ENCODE peak calls at places on chromosomes 3 and 15, in six cellular contexts. One of them, this sample, is unnamed.

GRCh38 chr15:45550436-45550835 is 27.9 kb upstream of the SLC30A4 start:
- DNase-seq in astrocyte of the cerebellum: no peak
- DNase-seq in endodermal cell: no peak
- DNase-seq in thoracic aorta: no peak
- DNase-seq in mammary epithelial cell: peak
- DNase-seq in breast epithelium: no peak
- DNase-seq in this sample: no peak

GRCh38 chr3:72591522-72592421 is 256.5 kb downstream of the SHQ1 start:
- DNase-seq in astrocyte of the cerebellum: peak
- DNase-seq in endodermal cell: peak
- DNase-seq in thoracic aorta: peak
- DNase-seq in mammary epithelial cell: peak
- DNase-seq in breast epithelium: peak
- DNase-seq in this sample: peak

GRCh38 chr3:139738697-139739096 is 60.9 kb upstream of the NMNAT3 start:
- DNase-seq in astrocyte of the cerebellum: no peak
- DNase-seq in endodermal cell: no peak
- DNase-seq in thoracic aorta: no peak
- DNase-seq in mammary epithelial cell: no peak
- DNase-seq in breast epithelium: no peak
- DNase-seq in this sample: no peak

GRCh38 chr3:100366424-100366823 is 31.9 kb downstream of the NIT2 start:
- DNase-seq in astrocyte of the cerebellum: no peak
- DNase-seq in endodermal cell: no peak
- DNase-seq in thoracic aorta: no peak
- DNase-seq in mammary epithelial cell: no peak
- DNase-seq in breast epithelium: no peak
- DNase-seq in this sample: no peak

GRCh38 chr15:51332211-51333147 is 5.9 kb downstream of the CYP19A1 start:
- DNase-seq in astrocyte of the cerebellum: no peak
- DNase-seq in endodermal cell: no peak
- DNase-seq in thoracic aorta: no peak
- DNase-seq in mammary epithelial cell: peak
- DNase-seq in breast epithelium: no peak
- DNase-seq in this sample: no peak

GRCh38 chr15:50450678-50451077 is 26.5 kb downstream of the USP8 start:
- DNase-seq in astrocyte of the cerebellum: no peak
- DNase-seq in endodermal cell: no peak
- DNase-seq in thoracic aorta: no peak
- DNase-seq in mammary epithelial cell: no peak
- DNase-seq in breast epithelium: no peak
- DNase-seq in this sample: no peak

GRCh38 chr3:195246608-195247007 is 24.4 kb downstream of the XXYLT1 start:
- DNase-seq in astrocyte of the cerebellum: no peak
- DNase-seq in endodermal cell: peak
- DNase-seq in thoracic aorta: no peak
- DNase-seq in mammary epithelial cell: no peak
- DNase-seq in breast epithelium: no peak
- DNase-seq in this sample: no peak

GRCh38 chr15:101093959-101094358 is 157.9 kb downstream of the CHSY1 start:
- DNase-seq in astrocyte of the cerebellum: no peak
- DNase-seq in endodermal cell: no peak
- DNase-seq in thoracic aorta: no peak
- DNase-seq in mammary epithelial cell: no peak
- DNase-seq in breast epithelium: no peak
- DNase-seq in this sample: no peak

GRCh38 chr15:38398134-38398533 is 55.8 kb upstream of the FAM98B start:
- DNase-seq in astrocyte of the cerebellum: peak
- DNase-seq in endodermal cell: no peak
- DNase-seq in thoracic aorta: peak
- DNase-seq in mammary epithelial cell: peak
- DNase-seq in breast epithelium: no peak
- DNase-seq in this sample: peak

GRCh38 chr15:63157891-63158431 is 684 bp upstream of the RPS27L start:
- DNase-seq in astrocyte of the cerebellum: peak
- DNase-seq in endodermal cell: peak
- DNase-seq in thoracic aorta: peak
- DNase-seq in mammary epithelial cell: peak
- DNase-seq in breast epithelium: peak
- DNase-seq in this sample: peak

GRCh38 chr3:108477511-108478147 is 32.8 kb downstream of the MYH15 start:
- DNase-seq in astrocyte of the cerebellum: peak
- DNase-seq in endodermal cell: peak
- DNase-seq in thoracic aorta: no peak
- DNase-seq in mammary epithelial cell: peak
- DNase-seq in breast epithelium: no peak
- DNase-seq in this sample: no peak

GRCh38 chr15:94297543-94297942 is 66.2 kb downstream of the MCTP2 start:
- DNase-seq in astrocyte of the cerebellum: no peak
- DNase-seq in endodermal cell: no peak
- DNase-seq in thoracic aorta: no peak
- DNase-seq in mammary epithelial cell: no peak
- DNase-seq in breast epithelium: no peak
- DNase-seq in this sample: no peak
- TF ChIP-seq CTCF in astrocyte of the cerebellum: no peak
- TF ChIP-seq CTCF in endodermal cell: no peak
- TF ChIP-seq CTCF in thoracic aorta: no peak
- TF ChIP-seq CTCF in mammary epithelial cell: no peak
- TF ChIP-seq CTCF in breast epithelium: no peak
- TF ChIP-seq CTCF in this sample: no peak

GRCh38 chr3:11269007-11269406 is 3.2 kb upstream of the ATG7 start:
- DNase-seq in astrocyte of the cerebellum: no peak
- DNase-seq in endodermal cell: no peak
- DNase-seq in thoracic aorta: no peak
- DNase-seq in mammary epithelial cell: no peak
- DNase-seq in breast epithelium: no peak
- DNase-seq in this sample: no peak

GRCh38 chr3:11273945-11274344 is 1.7 kb downstream of the ATG7 start:
- DNase-seq in astrocyte of the cerebellum: no peak
- DNase-seq in endodermal cell: no peak
- DNase-seq in thoracic aorta: no peak
- DNase-seq in mammary epithelial cell: no peak
- DNase-seq in breast epithelium: no peak
- DNase-seq in this sample: no peak

GRCh38 chr3:11272913-11273574 is 847 bp downstream of the ATG7 start:
- DNase-seq in astrocyte of the cerebellum: no peak
- DNase-seq in endodermal cell: no peak
- DNase-seq in thoracic aorta: no peak
- DNase-seq in mammary epithelial cell: no peak
- DNase-seq in breast epithelium: no peak
- DNase-seq in this sample: no peak

GRCh38 chr3:11274743-11275142 is 2.5 kb downstream of the ATG7 start:
- DNase-seq in astrocyte of the cerebellum: no peak
- DNase-seq in endodermal cell: no peak
- DNase-seq in thoracic aorta: no peak
- DNase-seq in mammary epithelial cell: no peak
- DNase-seq in breast epithelium: no peak
- DNase-seq in this sample: no peak

GRCh38 chr3:11271986-11272904 is at the start of gene ATG7:
- DNase-seq in astrocyte of the cerebellum: peak
- DNase-seq in endodermal cell: peak
- DNase-seq in thoracic aorta: peak
- DNase-seq in mammary epithelial cell: peak
- DNase-seq in breast epithelium: peak
- DNase-seq in this sample: peak
- TF ChIP-seq CTCF in astrocyte of the cerebellum: peak
- TF ChIP-seq CTCF in endodermal cell: no peak
- TF ChIP-seq CTCF in thoracic aorta: no peak
- TF ChIP-seq CTCF in mammary epithelial cell: no peak
- TF ChIP-seq CTCF in breast epithelium: no peak
- TF ChIP-seq CTCF in this sample: no peak

DNA sequence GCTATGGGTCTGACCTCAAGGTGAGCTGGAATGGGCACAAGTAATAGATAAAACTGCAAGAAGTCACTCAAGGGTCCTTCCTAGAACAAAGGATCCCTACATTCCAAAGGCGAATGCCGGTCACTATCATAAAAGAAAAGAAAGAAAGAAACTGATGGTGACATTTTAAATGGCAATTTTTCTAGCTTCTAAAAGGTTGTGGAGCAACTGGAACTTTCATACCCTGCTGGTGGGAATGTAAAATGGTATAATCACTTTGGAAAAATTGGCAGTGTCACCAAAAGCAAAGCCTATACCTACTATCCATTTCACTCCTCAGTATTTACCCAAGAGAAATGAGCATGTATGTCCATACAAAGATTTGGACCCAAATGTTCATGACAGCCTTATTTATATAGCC is 4.2 kb downstream of the CCRL2 start:
- DNase-seq in astrocyte of the cerebellum: no peak
- DNase-seq in endodermal cell: no peak
- DNase-seq in thoracic aorta: no peak
- DNase-seq in mammary epithelial cell: no peak
- DNase-seq in breast epithelium: no peak
- DNase-seq in this sample: no peak
- TF ChIP-seq CTCF in astrocyte of the cerebellum: no peak
- TF ChIP-seq CTCF in endodermal cell: peak
- TF ChIP-seq CTCF in thoracic aorta: no peak
- TF ChIP-seq CTCF in mammary epithelial cell: no peak
- TF ChIP-seq CTCF in breast epithelium: no peak
- TF ChIP-seq CTCF in this sample: no peak

GRCh38 chr3:38964646-38965045 is 87.1 kb downstream of the SCN11A start:
- DNase-seq in astrocyte of the cerebellum: no peak
- DNase-seq in endodermal cell: no peak
- DNase-seq in thoracic aorta: no peak
- DNase-seq in mammary epithelial cell: no peak
- DNase-seq in breast epithelium: no peak
- DNase-seq in this sample: no peak

GRCh38 chr3:38960042-38960622 is 91.6 kb downstream of the SCN11A start:
- DNase-seq in astrocyte of the cerebellum: no peak
- DNase-seq in endodermal cell: no peak
- DNase-seq in thoracic aorta: no peak
- DNase-seq in mammary epithelial cell: no peak
- DNase-seq in breast epithelium: no peak
- DNase-seq in this sample: no peak

GRCh38 chr3:38957296-38957695 is 94.4 kb downstream of the SCN11A start:
- DNase-seq in astrocyte of the cerebellum: no peak
- DNase-seq in endodermal cell: no peak
- DNase-seq in thoracic aorta: no peak
- DNase-seq in mammary epithelial cell: peak
- DNase-seq in breast epithelium: no peak
- DNase-seq in this sample: no peak

DNA sequence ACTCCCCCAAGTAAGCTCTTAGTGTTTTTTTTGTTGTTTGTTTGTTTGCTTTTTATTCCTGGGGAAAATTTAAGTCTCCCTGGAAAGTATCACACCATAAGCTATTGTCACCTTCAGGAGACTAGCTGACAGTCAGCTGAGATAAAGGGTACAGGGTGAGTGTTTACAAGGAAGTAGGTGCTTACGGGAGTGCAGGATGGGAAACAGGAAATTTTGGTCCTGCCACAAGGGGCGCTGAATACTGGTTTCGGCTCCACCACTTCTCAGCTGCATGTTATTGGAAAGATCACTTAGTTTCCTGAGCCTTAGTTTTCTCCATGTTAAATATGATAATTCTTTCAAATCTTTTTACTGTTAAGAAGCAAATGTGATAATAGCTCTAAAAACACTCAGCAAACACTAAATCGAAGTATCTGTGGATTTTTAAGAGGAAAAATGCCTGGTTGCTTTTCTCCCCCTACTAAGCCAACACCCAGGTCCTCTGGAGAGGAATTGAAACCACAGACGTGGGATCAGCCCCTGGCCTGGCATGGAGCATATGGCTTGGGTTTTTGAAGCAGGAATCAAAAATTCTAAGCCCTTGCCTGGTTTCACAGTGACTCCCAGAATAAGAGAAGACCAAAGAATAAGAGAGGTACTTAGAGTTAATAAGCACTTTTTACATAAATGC is 90.7 kb downstream of the SCN11A start:
- DNase-seq in astrocyte of the cerebellum: peak
- DNase-seq in endodermal cell: peak
- DNase-seq in thoracic aorta: no peak
- DNase-seq in mammary epithelial cell: peak
- DNase-seq in breast epithelium: no peak
- DNase-seq in this sample: peak
- TF ChIP-seq CTCF in astrocyte of the cerebellum: peak
- TF ChIP-seq CTCF in endodermal cell: peak
- TF ChIP-seq CTCF in thoracic aorta: peak
- TF ChIP-seq CTCF in mammary epithelial cell: peak
- TF ChIP-seq CTCF in breast epithelium: no peak
- TF ChIP-seq CTCF in this sample: no peak

GRCh38 chr3:46553154-46553553 is 12.9 kb downstream of the LRRC2 start:
- DNase-seq in astrocyte of the cerebellum: no peak
- DNase-seq in endodermal cell: no peak
- DNase-seq in thoracic aorta: no peak
- DNase-seq in mammary epithelial cell: no peak
- DNase-seq in breast epithelium: no peak
- DNase-seq in this sample: no peak
- TF ChIP-seq CTCF in astrocyte of the cerebellum: no peak
- TF ChIP-seq CTCF in endodermal cell: no peak
- TF ChIP-seq CTCF in thoracic aorta: no peak
- TF ChIP-seq CTCF in mammary epithelial cell: no peak
- TF ChIP-seq CTCF in breast epithelium: no peak
- TF ChIP-seq CTCF in this sample: no peak

GRCh38 chr3:18217512-18218174 is 207.5 kb downstream of the SATB1 start:
- DNase-seq in astrocyte of the cerebellum: no peak
- DNase-seq in endodermal cell: no peak
- DNase-seq in thoracic aorta: no peak
- DNase-seq in mammary epithelial cell: no peak
- DNase-seq in breast epithelium: no peak
- DNase-seq in this sample: no peak

GRCh38 chr3:18211116-18211515 is 214.0 kb downstream of the SATB1 start:
- DNase-seq in astrocyte of the cerebellum: no peak
- DNase-seq in endodermal cell: no peak
- DNase-seq in thoracic aorta: no peak
- DNase-seq in mammary epithelial cell: no peak
- DNase-seq in breast epithelium: no peak
- DNase-seq in this sample: no peak

GRCh38 chr3:18215639-18216038 is 209.5 kb downstream of the SATB1 start:
- DNase-seq in astrocyte of the cerebellum: no peak
- DNase-seq in endodermal cell: no peak
- DNase-seq in thoracic aorta: no peak
- DNase-seq in mammary epithelial cell: no peak
- DNase-seq in breast epithelium: no peak
- DNase-seq in this sample: no peak

GRCh38 chr3:18222686-18223085 is 202.5 kb downstream of the SATB1 start:
- DNase-seq in astrocyte of the cerebellum: no peak
- DNase-seq in endodermal cell: peak
- DNase-seq in thoracic aorta: no peak
- DNase-seq in mammary epithelial cell: no peak
- DNase-seq in breast epithelium: no peak
- DNase-seq in this sample: no peak

DNA sequence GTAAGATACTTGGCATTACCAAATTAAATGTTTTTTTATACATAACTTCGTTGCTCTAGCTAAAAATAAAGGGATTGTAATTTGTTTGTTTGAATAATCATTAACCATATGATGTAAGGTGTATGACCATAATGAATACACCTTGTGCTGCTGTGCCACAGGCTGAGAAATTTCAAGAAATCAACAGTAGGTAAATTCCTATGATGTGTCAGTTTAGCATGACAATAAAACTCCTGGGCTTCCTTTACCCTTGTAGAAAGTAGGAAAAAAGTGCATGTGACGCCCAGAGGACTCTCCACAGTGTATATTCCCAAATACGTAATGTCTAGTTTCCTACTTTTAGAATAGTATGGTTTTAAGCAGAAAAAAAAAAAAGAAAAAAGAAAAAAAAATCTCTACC is 208.1 kb downstream of the SATB1 start:
- DNase-seq in astrocyte of the cerebellum: no peak
- DNase-seq in endodermal cell: no peak
- DNase-seq in thoracic aorta: no peak
- DNase-seq in mammary epithelial cell: no peak
- DNase-seq in breast epithelium: no peak
- DNase-seq in this sample: no peak
- TF ChIP-seq CTCF in astrocyte of the cerebellum: no peak
- TF ChIP-seq CTCF in endodermal cell: no peak
- TF ChIP-seq CTCF in thoracic aorta: no peak
- TF ChIP-seq CTCF in mammary epithelial cell: no peak
- TF ChIP-seq CTCF in breast epithelium: no peak
- TF ChIP-seq CTCF in this sample: no peak

GRCh38 chr15:77352932-77353331 is 67.0 kb downstream of the PEAK1 start:
- DNase-seq in astrocyte of the cerebellum: no peak
- DNase-seq in endodermal cell: no peak
- DNase-seq in thoracic aorta: no peak
- DNase-seq in mammary epithelial cell: no peak
- DNase-seq in breast epithelium: no peak
- DNase-seq in this sample: no peak
- TF ChIP-seq CTCF in astrocyte of the cerebellum: no peak
- TF ChIP-seq CTCF in endodermal cell: no peak
- TF ChIP-seq CTCF in thoracic aorta: no peak
- TF ChIP-seq CTCF in mammary epithelial cell: no peak
- TF ChIP-seq CTCF in breast epithelium: no peak
- TF ChIP-seq CTCF in this sample: no peak

This sample was measured in tibial artery.